ENCODE peak calls at places on chromosomes 7 and 10, in five cellular contexts. V, D, Y, A and I are unnamed samples.
A peak's percentile ranks its signal among the peaks of the same experiment; 100 is the strongest.

GRCh38 chr10:129442866-129443265 is 24.2 kb upstream of the MGMT start:
- DNase-seq in Y (no peak), A (no peak), D (no peak), V (no peak), I (no peak)

GRCh38 chr10:131188494-131188893 is 123.0 kb downstream of the TCERG1L start:
- DNase-seq in D (no peak), A (no peak), V (no peak), Y (no peak), I (no peak)

GRCh38 chr7:55593515-55594318 is 21.4 kb upstream of the VOPP1 start:
- DNase-seq in A (peak; percentile 92), D (peak; percentile 64), V (peak; percentile 79), Y (peak; percentile 73), I (no peak)

GRCh38 chr7:14604606-14605005 is 297.9 kb downstream of the DGKB start:
- DNase-seq in Y (no peak), V (no peak), D (no peak), A (no peak), I (no peak)

GRCh38 chr7:45217358-45217757 is 59.8 kb downstream of the RAMP3 start:
- DNase-seq in V (no peak), D (no peak), Y (no peak), A (peak; percentile 81), I (no peak)

GRCh38 chr7:101832681-101833375 is 15.4 kb downstream of the CUX1 start:
- DNase-seq in A (no peak), D (no peak), V (no peak), Y (no peak), I (no peak)

GRCh38 chr7:129780257-129781127 is 169.0 kb downstream of the NRF1 start:
- DNase-seq in V (peak; percentile 73), D (peak; percentile 29), Y (peak; percentile 79), A (peak; percentile 98), I (no peak)

GRCh38 chr7:130387628-130388403 is 7.5 kb downstream of the CPA1 start:
- DNase-seq in V (no peak), A (no peak), D (no peak), Y (no peak), I (no peak)

GRCh38 chr7:33076737-33077136 is 14.2 kb upstream of the NT5C3A start:
- DNase-seq in Y (no peak), V (no peak), D (no peak), A (no peak), I (no peak)

GRCh38 chr7:135169141-135169935 is 1.2 kb downstream of the CYREN start:
- DNase-seq in D (no peak), V (peak; percentile 74), A (peak; percentile 90), Y (peak; percentile 55), I (no peak)

GRCh38 chr7:74606101-74606908 is 51.2 kb upstream of the GTF2I start:
- DNase-seq in Y (peak; percentile 39), V (peak; percentile 78), A (peak; percentile 75), D (peak; percentile 38), I (no peak)

GRCh38 chr10:49742683-49743463 is 19.2 kb downstream of the OGDHL start:
- DNase-seq in D (no peak), A (no peak), Y (no peak), V (no peak), I (no peak)

GRCh38 chr10:124225029-124225467 is 131.7 kb upstream of the CHST15 start:
- DNase-seq in Y (no peak), D (no peak), A (no peak), V (no peak), I (no peak)

DNA sequence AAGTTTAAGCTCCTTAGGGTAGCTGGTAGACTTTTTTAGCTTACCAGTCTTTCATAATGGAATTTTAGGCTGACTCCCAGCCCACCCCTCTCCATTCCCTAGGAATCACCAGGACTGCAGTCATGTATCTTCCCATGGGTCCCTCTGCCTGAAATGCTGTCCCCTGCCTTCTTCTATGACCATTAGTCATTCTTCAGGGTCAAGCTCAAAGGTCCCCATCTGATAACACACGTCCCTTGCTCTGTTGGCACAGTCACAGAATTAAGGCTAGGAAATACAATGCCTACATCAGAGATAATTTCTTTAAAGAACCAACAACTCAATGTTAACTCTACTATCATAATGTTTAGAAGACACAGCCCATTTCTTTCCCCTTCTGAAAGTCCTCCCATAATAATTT is 140.6 kb downstream of the RAPGEF5 start:
- DNase-seq in V (no peak), Y (no peak), D (no peak), A (no peak), I (no peak)
- H3K27ac ChIP-seq in V (peak overlapping the region; percentile 27), Y (no peak overlapping the region), D (peak overlapping the region; percentile 51), A (no peak overlapping the region), I (peak overlapping the region; percentile 78)

GRCh38 chr7:114182837-114183236 is 231.8 kb upstream of the FOXP2 start:
- DNase-seq in A (no peak), V (no peak), D (no peak), Y (no peak), I (no peak)

GRCh38 chr7:114183311-114184105 is 231.1 kb upstream of the FOXP2 start:
- DNase-seq in A (no peak), D (no peak), Y (no peak), V (no peak), I (no peak)

GRCh38 chr7:114180556-114181266 is 233.9 kb upstream of the FOXP2 start:
- DNase-seq in Y (no peak), D (no peak), A (no peak), V (no peak), I (no peak)

GRCh38 chr7:114181280-114181679 is 233.3 kb upstream of the FOXP2 start:
- DNase-seq in V (no peak), A (no peak), D (no peak), Y (no peak), I (no peak)
- H3K27ac ChIP-seq in V (no peak overlapping the region), A (no peak overlapping the region), D (no peak overlapping the region), Y (no peak overlapping the region), I (no peak overlapping the region)

GRCh38 chr10:114867365-114867764 is 45.8 kb downstream of the FHIP2A start:
- DNase-seq in D (no peak), V (no peak), Y (no peak), A (no peak), I (no peak)

GRCh38 chr10:114869500-114869899 is 47.9 kb downstream of the FHIP2A start:
- DNase-seq in Y (no peak), A (no peak), V (no peak), D (no peak), I (no peak)

GRCh38 chr10:114872519-114873087 is 51.0 kb downstream of the FHIP2A start:
- DNase-seq in V (no peak), A (no peak), Y (no peak), D (no peak), I (no peak)

DNA sequence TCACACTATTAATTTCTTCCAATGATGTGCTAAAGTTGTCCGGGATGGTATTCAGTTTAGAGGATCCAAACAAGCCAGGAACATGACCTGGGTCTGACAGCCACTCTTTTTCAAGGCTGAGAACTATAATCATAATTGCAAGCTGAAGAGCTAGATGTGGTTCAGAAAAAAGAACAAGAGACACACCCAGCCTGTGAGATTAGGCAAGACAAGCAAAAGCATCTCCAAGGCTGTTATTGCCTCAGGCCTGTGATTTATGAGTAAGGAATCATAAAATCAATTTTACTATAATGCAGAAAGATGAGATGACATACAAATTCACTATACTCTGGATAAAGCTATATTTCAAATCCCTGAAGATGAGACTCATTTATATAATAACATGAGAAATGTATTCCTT is 47.2 kb downstream of the FHIP2A start:
- DNase-seq in D (no peak), A (no peak), V (no peak), Y (no peak), I (no peak)
- H3K27ac ChIP-seq in D (no peak overlapping the region), A (no peak overlapping the region), V (no peak overlapping the region), Y (no peak overlapping the region), I (no peak overlapping the region)

GRCh38 chr10:121595321-121595805 is 2.9 kb downstream of the FGFR2 start:
- DNase-seq in D (no peak), V (no peak), A (no peak), Y (no peak), I (no peak)

GRCh38 chr10:121595806-121596667 is 2.2 kb downstream of the FGFR2 start:
- DNase-seq in Y (no peak), D (no peak), A (peak; percentile 88), V (no peak), I (no peak)

GRCh38 chr10:121598261-121599249 is at the start of gene FGFR2:
- DNase-seq in V (peak; percentile 76), A (peak; percentile 95), Y (no peak), D (peak; percentile 84), I (no peak)

GRCh38 chr10:121597504-121598241 is 571 bp downstream of the FGFR2 start:
- DNase-seq in D (peak; percentile 28), V (no peak), A (peak; percentile 78), Y (no peak), I (no peak)

DNA sequence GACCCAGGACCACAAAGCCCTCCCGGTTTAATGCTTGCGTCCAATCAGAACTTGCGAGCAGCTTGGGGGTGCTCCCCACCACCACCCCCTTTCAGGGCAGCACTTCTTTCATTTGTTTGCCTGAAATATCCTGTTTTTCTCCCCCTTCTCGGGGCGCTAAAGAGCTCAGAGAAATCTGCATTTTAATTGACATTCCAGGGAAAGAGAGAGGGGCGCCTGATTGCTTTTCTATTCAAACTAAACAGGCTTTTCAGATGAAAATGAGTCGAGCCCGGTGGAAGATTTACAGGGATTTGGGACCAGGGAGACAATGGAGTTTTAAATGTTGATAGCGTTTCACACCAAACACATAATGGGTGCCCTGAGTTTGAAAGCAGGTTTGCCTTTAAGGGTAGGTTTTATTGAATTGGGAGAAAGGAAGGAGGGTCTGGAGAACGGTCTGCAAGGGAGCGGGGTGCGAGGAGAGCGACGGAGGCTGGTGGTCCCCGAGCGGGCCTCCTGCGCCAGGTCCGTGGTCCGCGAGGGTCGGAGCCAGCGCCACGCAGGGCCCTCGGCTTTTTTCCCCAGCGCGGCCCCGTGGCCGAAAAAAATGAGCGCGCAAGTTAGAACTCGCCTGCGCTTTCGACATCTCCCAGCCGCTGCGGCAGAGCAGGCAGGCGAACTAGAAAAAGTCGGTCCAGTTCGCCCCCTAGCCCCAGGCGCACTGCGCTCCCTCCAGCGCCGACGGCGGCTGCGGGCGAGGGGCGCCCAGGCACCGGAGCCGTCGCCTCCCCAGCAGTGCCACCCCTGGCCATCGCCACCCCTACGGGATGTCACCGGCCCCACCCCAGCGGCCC is 1.4 kb downstream of the FGFR2 start:
- DNase-seq in A (peak; percentile 83), V (no peak), D (peak; percentile 54), Y (no peak), I (no peak)
- H3K27ac ChIP-seq in A (peak overlapping the region; percentile 85), V (no peak overlapping the region), D (peak overlapping the region; percentile 12), Y (no peak overlapping the region), I (peak overlapping the region; percentile 92)

DNA sequence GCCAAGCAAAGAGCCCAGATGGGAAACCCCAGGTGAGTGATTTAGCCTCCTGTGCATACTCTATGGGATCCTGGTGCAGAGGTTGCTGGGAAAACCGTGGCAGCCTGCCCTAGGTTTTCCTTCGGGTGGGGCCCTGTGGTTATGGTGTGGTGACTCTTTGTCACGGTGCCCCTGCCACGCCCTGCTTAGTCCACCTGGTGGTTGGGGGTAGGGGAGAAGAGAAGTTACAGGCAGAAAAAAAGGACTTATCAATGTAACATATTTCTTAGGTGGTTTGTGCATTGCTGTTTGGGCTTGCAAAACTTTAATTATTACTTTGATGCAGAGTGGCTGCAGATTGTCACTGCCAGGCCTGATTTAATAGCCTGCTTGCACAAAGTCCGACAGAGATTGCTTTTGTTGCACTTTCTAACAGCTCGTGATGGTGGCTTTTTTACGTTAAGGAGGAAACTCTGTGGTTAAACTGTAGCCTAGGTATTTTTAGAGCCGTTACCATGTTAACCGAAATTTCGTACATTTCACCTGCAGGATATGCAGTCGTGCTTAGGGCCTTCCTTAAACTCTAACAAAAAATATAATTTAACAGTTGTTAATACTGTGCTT is 197.4 kb downstream of the RNLS start:
- DNase-seq in V (peak; percentile 54), Y (peak; percentile 57), A (no peak), D (peak; percentile 18), I (peak; percentile 14)
- H3K27ac ChIP-seq in V (no peak overlapping the region), Y (peak overlapping the region; percentile 80), A (no peak overlapping the region), D (no peak overlapping the region), I (peak overlapping the region; percentile 59)